ENCODE peak calls at places on chromosome 16, in ten cellular contexts. K, M, T, X, P, W, D, E, C and L are unnamed samples.

GRCh38 chr16:1045363-1046270 is 26.9 kb upstream of the SSTR5 start:
- DNase-seq in E (no peak), M (no peak), T (no peak), W (no peak), K (no peak), D (no peak), X (peak; percentile 67), P (no peak), C (no peak), L (no peak)

GRCh38 chr16:23571895-23572294 is 14.4 kb downstream of the UBFD1 start:
- DNase-seq in P (no peak), M (no peak), E (no peak), K (no peak), W (no peak), T (no peak), D (no peak), C (no peak), X (no peak), L (no peak)

GRCh38 chr16:3180445-3180878 is 7.5 kb upstream of the OR1F1 start:
- DNase-seq in P (no peak), D (no peak), M (no peak), E (no peak), W (no peak), T (no peak), C (no peak), K (no peak), X (no peak), L (no peak)

GRCh38 chr16:5075637-5076036 is 4.0 kb downstream of the ALG1 start:
- DNase-seq in D (no peak), C (no peak), K (no peak), P (no peak), X (no peak), M (no peak), E (no peak), T (no peak), W (no peak), L (no peak)

GRCh38 chr16:898761-899677 is 71.8 kb downstream of the LMF1 start:
- DNase-seq in P (no peak), D (no peak), T (no peak), C (no peak), K (no peak), E (no peak), X (no peak), M (no peak), W (no peak), L (no peak)

GRCh38 chr16:85019659-85020245 is 7.8 kb upstream of the KIAA0513 start:
- DNase-seq in P (no peak), X (no peak), M (no peak), K (no peak), T (no peak), D (peak; percentile 34), W (no peak), E (no peak), C (peak; percentile 47), L (no peak)

GRCh38 chr16:22727285-22728166 is 86.4 kb upstream of the HS3ST2 start:
- DNase-seq in M (peak; percentile 43), E (no peak), X (no peak), W (no peak), P (no peak), T (no peak), C (no peak), D (no peak), K (no peak), L (no peak)

GRCh38 chr16:2498531-2499253 is 15.1 kb upstream of the ATP6V0C start:
- DNase-seq in X (no peak), W (no peak), D (no peak), E (no peak), P (no peak), K (no peak), T (no peak), C (peak; percentile 59), M (peak; percentile 43), L (no peak)

GRCh38 chr16:825298-826061 is 24.9 kb upstream of the GNG13 start:
- DNase-seq in K (no peak), E (peak; percentile 38), M (no peak), T (no peak), X (peak; percentile 26), D (no peak), C (no peak), W (no peak), P (no peak), L (no peak)